ENCODE peak calls at places on chromosome 11, in seven cellular contexts. O is coronary artery; L is GM12865; C is stimulated activated CD4-positive, alpha-beta T cell treated with anti-CD3 and anti-CD28 coated beads, TNF-alpha, amount 100 ng/mL, for 24 hours; N is iPS DF 19.7; F is fibroblast of the aortic adventitia; Q is neural progenitor cell. E is an unnamed sample.

GRCh38 chr11:117045196-117045595 is 53.0 kb downstream of the SIK3 start:
- DNase-seq in O (no peak), L (no peak), C (no peak), N (no peak), F (peak), Q (peak), E (peak)

GRCh38 chr11:94938399-94939055 is 34.8 kb downstream of the CWC15 start:
- DNase-seq in O (no peak), L (no peak), C (no peak), N (no peak), F (peak), Q (no peak), E (peak)

GRCh38 chr11:3074912-3075589 is 17.8 kb upstream of the CARS1 start:
- DNase-seq in O (no peak), L (no peak), C (no peak), N (no peak), F (no peak), Q (no peak), E (no peak)

GRCh38 chr11:121889931-121890330 is 226.1 kb downstream of the BLID start:
- DNase-seq in O (no peak), L (no peak), C (no peak), N (no peak), F (peak), Q (no peak), E (peak)

GRCh38 chr11:6926208-6927029 is at the start of gene ZNF215:
- DNase-seq in O (peak), L (peak), C (peak), N (peak), F (peak), Q (peak), E (peak)

GRCh38 chr11:119872911-119873310 is 143.9 kb upstream of the NECTIN1 start:
- DNase-seq in O (no peak), L (no peak), C (no peak), N (no peak), F (no peak), Q (no peak), E (no peak)

GRCh38 chr11:71397328-71397860 is 50.8 kb downstream of the DHCR7 start:
- DNase-seq in O (no peak), L (no peak), C (no peak), N (no peak), F (no peak), Q (no peak), E (no peak)

GRCh38 chr11:46918087-46918751 is at the start of gene LRP4:
- DNase-seq in O (no peak), L (peak), C (peak), N (no peak), F (no peak), Q (peak), E (peak)

GRCh38 chr11:9039194-9039593 is 35.4 kb upstream of the NRIP3 start:
- DNase-seq in O (no peak), L (peak), C (no peak), N (no peak), F (no peak), Q (no peak), E (no peak)

GRCh38 chr11:130847517-130847916 is 68.8 kb downstream of the SNX19 start:
- DNase-seq in O (no peak), L (no peak), C (no peak), N (no peak), F (peak), Q (no peak), E (peak)

GRCh38 chr11:76598426-76598839 is 72.1 kb downstream of the LRRC32 start:
- DNase-seq in O (peak), L (peak), C (no peak), N (no peak), F (peak), Q (peak), E (peak)

GRCh38 chr11:24046731-24047130 is 450.1 kb upstream of the LUZP2 start:
- DNase-seq in O (no peak), L (no peak), C (no peak), N (no peak), F (no peak), Q (no peak), E (peak)

GRCh38 chr11:83249972-83250593 is 36.1 kb downstream of the CCDC90B start:
- DNase-seq in O (no peak), L (peak), C (no peak), N (no peak), F (peak), Q (peak), E (peak)

GRCh38 chr11:19872526-19873135 is 160.0 kb downstream of the NAV2 start:
- DNase-seq in O (no peak), L (no peak), C (no peak), N (no peak), F (no peak), Q (peak), E (no peak)

GRCh38 chr11:4083198-4083597 is 11.4 kb upstream of the RRM1 start:
- DNase-seq in O (no peak), L (no peak), C (no peak), N (no peak), F (no peak), Q (no peak), E (no peak)

GRCh38 chr11:128771102-128771501 is 77.2 kb downstream of the FLI1 start:
- DNase-seq in O (no peak), L (no peak), C (no peak), N (no peak), F (no peak), Q (no peak), E (no peak)

GRCh38 chr11:32400196-32400595 is 35.1 kb downstream of the WT1 start:
- DNase-seq in O (no peak), L (no peak), C (no peak), N (no peak), F (peak), Q (no peak), E (peak)

GRCh38 chr11:97259434-97259833 is 869.6 kb downstream of the JRKL start:
- DNase-seq in O (no peak), L (no peak), C (no peak), N (no peak), F (no peak), Q (no peak), E (no peak)

GRCh38 chr11:46554205-46555162 is 39.3 kb downstream of the AMBRA1 start:
- DNase-seq in O (no peak), L (no peak), C (no peak), N (no peak), F (peak), Q (peak), E (peak)

GRCh38 chr11:70601861-70602575 is 203.7 kb downstream of the CTTN start:
- DNase-seq in O (no peak), L (no peak), C (no peak), N (no peak), F (no peak), Q (no peak), E (no peak)

GRCh38 chr11:67056640-67057409 is at the start of gene RHOD:
- DNase-seq in O (no peak), L (no peak), C (peak), N (no peak), F (no peak), Q (peak), E (peak)

GRCh38 chr11:122850076-122850631 is 11.9 kb downstream of the CRTAM start:
- DNase-seq in O (no peak), L (peak), C (peak), N (no peak), F (peak), Q (no peak), E (peak)

GRCh38 chr11:101523634-101524260 is 60.1 kb downstream of the TRPC6 start:
- DNase-seq in O (no peak), L (no peak), C (no peak), N (peak), F (no peak), Q (no peak), E (no peak)

GRCh38 chr11:35138606-35138948 is 394 bp upstream of the CD44 start:
- DNase-seq in O (no peak), L (no peak), C (no peak), N (no peak), F (no peak), Q (no peak), E (no peak)

GRCh38 chr11:14119357-14119756 is 156.8 kb downstream of the SPON1 start:
- DNase-seq in O (no peak), L (no peak), C (no peak), N (no peak), F (no peak), Q (no peak), E (no peak)

GRCh38 chr11:97254790-97255189 is 865.0 kb downstream of the JRKL start:
- DNase-seq in O (no peak), L (no peak), C (no peak), N (no peak), F (no peak), Q (no peak), E (no peak)

GRCh38 chr11:43245471-43245870 is 66.3 kb upstream of the API5 start:
- DNase-seq in O (no peak), L (no peak), C (no peak), N (no peak), F (no peak), Q (no peak), E (no peak)

GRCh38 chr11:36088234-36088975 is 144.5 kb downstream of the LDLRAD3 start:
- DNase-seq in O (no peak), L (no peak), C (no peak), N (no peak), F (peak), Q (no peak), E (peak)

GRCh38 chr11:65557280-65558001 is 718 bp downstream of the LTBP3 start:
- DNase-seq in O (peak), L (no peak), C (no peak), N (no peak), F (peak), Q (peak), E (peak)

GRCh38 chr11:72981067-72981466 is 161.1 kb downstream of the FCHSD2 start:
- DNase-seq in O (no peak), L (no peak), C (no peak), N (no peak), F (no peak), Q (no peak), E (no peak)

GRCh38 chr11:96342131-96342970 is 644 bp downstream of the MAML2 start:
- DNase-seq in O (no peak), L (no peak), C (no peak), N (no peak), F (no peak), Q (peak), E (no peak)

GRCh38 chr11:66545701-66546367 is at the start of gene ZDHHC24:
- DNase-seq in O (peak), L (peak), C (peak), N (peak), F (peak), Q (peak), E (peak)